ENCODE peak calls at places on chromosomes 12 and 14, in nine cellular contexts. S is esophagus squamous epithelium, E is pancreas, W is tibial artery, T is bronchial epithelial cell, Y is progenitor cell of endocrine pancreas, G is HepG2, O is natural killer cell, B is K562. P is an unnamed sample.

GRCh38 chr12:52870361-52871290 is 21.8 kb upstream of the KRT78 start:
- DNase-seq in G (peak; percentile 45), T (peak; percentile 62), E (peak; percentile 60), S (no peak), Y (peak; percentile 64), B (peak; percentile 85), O (peak; percentile 81), W (no peak), P (peak; percentile 67)

GRCh38 chr12:52206309-52207040 is 14.7 kb upstream of the KRT80 start:
- DNase-seq in Y (no peak), E (no peak), O (no peak), W (peak; percentile 10), G (no peak), T (no peak), S (no peak), B (no peak), P (peak; percentile 34)

GRCh38 chr12:1346126-1346525 is 248.3 kb downstream of the FBXL14 start:
- DNase-seq in T (no peak), B (no peak), O (no peak), W (no peak), G (no peak), E (no peak), S (no peak), Y (no peak), P (no peak)

GRCh38 chr12:116532986-116533342 is 26.2 kb upstream of the MAP1LC3B2 start:
- DNase-seq in B (no peak), S (no peak), T (no peak), W (no peak), G (no peak), O (no peak), Y (no peak), E (no peak), P (no peak)

GRCh38 chr14:100159107-100159864 is at the start of gene DEGS2:
- DNase-seq in O (no peak), G (no peak), E (peak; percentile 71), W (no peak), S (no peak), B (no peak), T (no peak), Y (peak; percentile 60), P (no peak)

GRCh38 chr12:26275313-26276257 is 80.2 kb downstream of the SSPN start:
- DNase-seq in E (no peak), Y (no peak), B (no peak), S (no peak), G (peak; percentile 32), T (peak; percentile 76), O (no peak), W (no peak), P (no peak)

GRCh38 chr14:86574026-86574777 is 1044.3 kb downstream of the FLRT2 start:
- DNase-seq in O (no peak), B (no peak), T (no peak), S (no peak), E (no peak), G (peak; percentile 0), Y (no peak), W (no peak), P (no peak)

GRCh38 chr14:37583358-37584210 is 11.5 kb downstream of the FOXA1 start:
- DNase-seq in E (no peak), S (no peak), W (no peak), B (no peak), G (peak; percentile 54), Y (peak; percentile 49), T (no peak), O (no peak), P (no peak)

GRCh38 chr12:10088955-10089354 is 9.8 kb downstream of the CLEC1A start:
- DNase-seq in E (no peak), G (no peak), S (no peak), W (no peak), B (no peak), Y (no peak), O (no peak), T (no peak), P (no peak)

GRCh38 chr12:126998747-126999285 is 1268.2 kb upstream of the TMEM132C start:
- DNase-seq in E (no peak), G (no peak), S (no peak), Y (no peak), B (peak; percentile 95), W (no peak), O (no peak), T (peak; percentile 2), P (no peak)

GRCh38 chr14:30230719-30231118 is 303.1 kb upstream of the PRKD1 start:
- DNase-seq in G (no peak), E (no peak), B (no peak), O (no peak), W (no peak), T (no peak), S (no peak), Y (no peak), P (no peak)

GRCh38 chr14:37791384-37792036 is 196.1 kb downstream of the TTC6 start:
- DNase-seq in Y (no peak), G (peak; percentile 94), S (no peak), O (no peak), E (no peak), W (no peak), B (no peak), T (no peak), P (no peak)

DNA sequence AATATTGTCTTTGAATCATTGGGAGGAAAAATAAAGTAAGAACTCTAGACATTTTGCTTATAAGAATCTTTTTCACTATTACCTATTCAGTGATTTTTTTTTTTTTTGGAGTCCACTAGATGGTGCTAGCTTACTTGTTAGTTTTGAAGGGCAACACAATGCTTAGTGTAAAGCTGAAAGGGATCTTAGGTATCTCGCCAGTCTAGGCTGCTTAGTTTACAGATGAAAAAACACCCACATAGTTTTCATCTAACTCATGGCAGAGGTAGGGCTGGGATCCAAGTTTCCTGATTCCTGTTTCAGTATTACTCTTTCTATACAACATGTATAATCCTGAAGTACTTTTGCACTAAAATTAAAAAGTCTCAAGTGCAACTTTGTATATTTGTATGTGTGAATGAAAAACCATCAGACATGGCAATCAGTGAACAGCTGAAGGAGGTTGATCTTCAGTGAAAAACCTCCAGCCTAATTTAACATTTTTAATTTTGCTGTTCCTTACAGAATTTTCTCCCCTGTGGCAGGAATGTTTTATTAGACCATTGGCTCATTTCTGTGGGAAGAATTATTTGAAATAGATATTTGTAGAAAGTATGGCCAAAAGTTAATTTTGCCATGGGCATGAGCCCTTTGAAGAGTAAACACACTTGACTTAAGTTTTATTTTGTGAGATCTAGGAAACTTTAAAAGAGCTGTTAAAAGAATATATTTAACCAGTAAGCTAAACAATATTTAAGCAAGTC is 40.7 kb downstream of the LRRIQ1 start:
- DNase-seq in G (peak; percentile 43), B (peak; percentile 2), O (no peak), E (no peak), S (no peak), W (no peak), Y (no peak), T (peak; percentile 96), P (no peak)
- TF ChIP-seq CTCF in G (peak; percentile 53), B (no peak), O (no peak), E (no peak), S (peak; percentile 10), W (peak; percentile 18), Y (peak; percentile 69), T (peak; percentile 43), P (no peak)

GRCh38 chr12:47904647-47905312 is at the start of gene VDR:
- DNase-seq in W (peak; percentile 70), E (peak; percentile 90), G (peak; percentile 28), S (no peak), B (peak; percentile 76), O (peak; percentile 21), Y (peak; percentile 64), T (peak; percentile 81), P (peak; percentile 77)
- TF ChIP-seq CTCF in W (no peak), E (no peak), G (no peak), S (peak; percentile 5), B (no peak), O (peak; percentile 29), Y (no peak), T (peak; percentile 57), P (peak; percentile 27)

GRCh38 chr12:23356927-23357708 is 592.4 kb downstream of the SOX5 start:
- DNase-seq in W (no peak), S (no peak), T (no peak), Y (no peak), B (no peak), E (no peak), G (no peak), O (no peak), P (no peak)

GRCh38 chr12:23356440-23356839 is 593.0 kb downstream of the SOX5 start:
- DNase-seq in S (no peak), G (no peak), O (no peak), T (no peak), E (no peak), B (no peak), W (no peak), Y (no peak), P (no peak)

GRCh38 chr12:23359975-23360638 is 589.4 kb downstream of the SOX5 start:
- DNase-seq in B (no peak), G (no peak), S (no peak), E (no peak), T (no peak), Y (no peak), O (no peak), W (no peak), P (no peak)

GRCh38 chr12:23361971-23362370 is 587.5 kb downstream of the SOX5 start:
- DNase-seq in Y (no peak), W (no peak), G (no peak), E (no peak), T (no peak), S (no peak), B (no peak), O (no peak), P (no peak)
- TF ChIP-seq CTCF in Y (peak; percentile 38), W (no peak), G (no peak), E (no peak), T (no peak), S (no peak), B (no peak), O (no peak), P (no peak)

GRCh38 chr14:19900999-19901398 is 19.4 kb upstream of the OR4K5 start:
- DNase-seq in T (no peak), E (no peak), W (no peak), B (no peak), Y (no peak), S (no peak), O (no peak), G (no peak), P (no peak)
- TF ChIP-seq CTCF in T (no peak), E (no peak), W (no peak), B (no peak), Y (no peak), S (no peak), O (no peak), G (no peak), P (no peak)

GRCh38 chr12:131815132-131815531 is 13.1 kb upstream of the MMP17 start:
- DNase-seq in E (no peak), B (no peak), Y (no peak), W (no peak), G (no peak), T (no peak), O (no peak), S (no peak), P (peak; percentile 69)

GRCh38 chr12:131816495-131816894 is 11.7 kb upstream of the MMP17 start:
- DNase-seq in S (no peak), B (no peak), T (no peak), W (no peak), O (no peak), Y (no peak), E (no peak), G (no peak), P (no peak)

GRCh38 chr12:131818821-131819585 is 9.2 kb upstream of the MMP17 start:
- DNase-seq in B (no peak), S (no peak), T (no peak), E (no peak), Y (no peak), O (no peak), G (peak; percentile 54), W (peak; percentile 72), P (peak; percentile 91)

GRCh38 chr12:131817241-131817640 is 11.0 kb upstream of the MMP17 start:
- DNase-seq in T (no peak), Y (no peak), E (no peak), O (no peak), B (no peak), G (no peak), W (no peak), S (no peak), P (no peak)
- TF ChIP-seq CTCF in T (no peak), Y (no peak), E (no peak), O (no peak), B (no peak), G (no peak), W (no peak), S (no peak), P (no peak)

P was measured in CD14-positive monocyte.